ENCODE peak calls at places on chromosomes 7 and 10, in nine cellular contexts. U is stimulated activated CD4-positive, alpha-beta T cell treated with anti-CD3 and anti-CD28 coated beads, Interleukin-15, amount 100 ng/mL, for 1 hour; A is non-pigmented ciliary epithelial cell; C is activated CD8-positive, alpha-beta memory T cell treated with anti-CD3 and anti-CD28 coated beads, Interleukin-2, amount 10 ng/mL, durations not matched to agents 7 days and 5 days; I is GDM1; K is activated T-cell treated with anti-CD3 and anti-CD28 coated beads for 48 hours; N is dorsolateral prefrontal cortex; Y is head of caudate nucleus; O is naive thymus-derived CD8-positive, alpha-beta T cell. T is an unnamed sample.
A peak's percentile ranks its signal among the peaks of the same experiment; 100 is the strongest.

GRCh38 chr7:96400518-96400917 is 78.6 kb upstream of the SLC25A13 start:
- DNase-seq in A (no peak), O (no peak), U (no peak), I (no peak), N (no peak), K (no peak), Y (no peak), C (no peak), T (no peak)

GRCh38 chr10:110667620-110668343 is 23.6 kb downstream of the RBM20 start:
- DNase-seq in Y (no peak), O (no peak), U (no peak), K (no peak), C (no peak), N (no peak), A (no peak), I (no peak), T (no peak)

GRCh38 chr7:129368389-129368986 is 65.7 kb upstream of the STRIP2 start:
- DNase-seq in N (no peak), K (peak; percentile 15), C (peak; percentile 59), O (no peak), I (no peak), Y (no peak), A (no peak), U (no peak), T (no peak)

GRCh38 chr7:43876266-43876665 is 6.9 kb upstream of the MRPS24 start:
- DNase-seq in O (no peak), N (no peak), C (no peak), Y (no peak), A (no peak), K (no peak), I (no peak), U (no peak), T (no peak)

GRCh38 chr10:103855852-103856496 is 598 bp upstream of the SH3PXD2A start:
- DNase-seq in N (no peak), I (no peak), A (no peak), U (no peak), K (no peak), C (no peak), Y (no peak), O (no peak), T (no peak)

GRCh38 chr10:5968681-5969453 is 8.5 kb downstream of the IL15RA start:
- DNase-seq in K (no peak), C (peak; percentile 14), U (no peak), Y (peak; percentile 38), O (no peak), I (no peak), N (no peak), A (no peak), T (no peak)

GRCh38 chr7:93249749-93250148 is 17.6 kb downstream of the VPS50 start:
- DNase-seq in A (peak; percentile 17), O (no peak), I (no peak), C (no peak), K (no peak), U (no peak), Y (no peak), N (no peak), T (no peak)

GRCh38 chr10:71081229-71081560 is 131.2 kb upstream of the UNC5B start:
- DNase-seq in O (no peak), C (peak; percentile 11), I (no peak), N (no peak), A (no peak), U (no peak), Y (no peak), K (no peak), T (no peak)

GRCh38 chr7:142441074-142441403 is 183.2 kb upstream of the PRSS58 start:
- DNase-seq in O (no peak), Y (no peak), C (no peak), A (no peak), U (no peak), I (peak; percentile 66), K (no peak), N (no peak), T (no peak)

GRCh38 chr10:91091780-91092179 is 128.7 kb upstream of the PCGF5 start:
- DNase-seq in U (no peak), I (no peak), C (no peak), O (no peak), N (no peak), K (no peak), A (no peak), Y (no peak), T (no peak)

GRCh38 chr10:119001717-119002500 is 27.6 kb upstream of the NANOS1 start:
- DNase-seq in A (no peak), C (no peak), N (no peak), O (no peak), U (no peak), I (no peak), Y (no peak), K (no peak), T (no peak)

GRCh38 chr7:137331378-137331777 is 12.2 kb downstream of the PTN start:
- DNase-seq in U (no peak), O (no peak), K (no peak), A (no peak), I (no peak), Y (no peak), N (no peak), C (no peak), T (no peak)

GRCh38 chr10:101894266-101894665 is 50.7 kb upstream of the KCNIP2 start:
- DNase-seq in O (no peak), A (no peak), I (no peak), K (no peak), C (no peak), U (no peak), Y (no peak), N (no peak), T (no peak)

GRCh38 chr7:69598487-69599148 is 343 bp downstream of the AUTS2 start:
- DNase-seq in N (no peak), A (no peak), Y (peak; percentile 55), C (no peak), U (no peak), I (no peak), K (no peak), O (peak; percentile 38), T (no peak)

GRCh38 chr10:23280420-23281043 is 64.1 kb downstream of the C10orf67 start:
- DNase-seq in U (no peak), O (no peak), C (no peak), Y (no peak), I (no peak), N (no peak), K (no peak), A (no peak), T (no peak)

GRCh38 chr10:132461683-132462231 is 64.8 kb downstream of the PWWP2B start:
- DNase-seq in Y (no peak), K (no peak), O (no peak), I (no peak), C (no peak), U (no peak), A (no peak), N (no peak), T (no peak)

GRCh38 chr10:6297951-6298381 is 95.2 kb downstream of the PFKFB3 start:
- DNase-seq in U (no peak), A (no peak), I (no peak), N (no peak), K (no peak), Y (no peak), C (no peak), O (no peak), T (no peak)

GRCh38 chr10:117972168-117972822 is 74.4 kb downstream of the RAB11FIP2 start:
- DNase-seq in A (no peak), C (no peak), I (no peak), U (no peak), N (no peak), Y (no peak), O (no peak), K (no peak), T (no peak)

GRCh38 chr7:143352506-143353130 is 9.9 kb downstream of the FAM131B start:
- DNase-seq in A (no peak), O (no peak), U (no peak), K (no peak), Y (no peak), I (no peak), C (no peak), N (no peak), T (no peak)

GRCh38 chr7:140416560-140416959 is 12.7 kb downstream of the RAB19 start:
- DNase-seq in K (no peak), C (no peak), N (no peak), A (no peak), U (no peak), O (no peak), Y (no peak), I (no peak), T (no peak)

GRCh38 chr10:71253981-71254818 is 41.8 kb downstream of the UNC5B start:
- DNase-seq in U (no peak), N (no peak), I (no peak), O (no peak), K (no peak), Y (no peak), A (no peak), C (no peak), T (no peak)

GRCh38 chr10:71633935-71634334 is 85.6 kb downstream of the C10orf105 start:
- DNase-seq in O (no peak), I (no peak), Y (no peak), U (no peak), C (no peak), N (no peak), K (no peak), A (no peak), T (no peak)

GRCh38 chr7:25025218-25025671 is 45.3 kb upstream of the OSBPL3 start:
- DNase-seq in I (no peak), O (no peak), N (no peak), C (no peak), K (no peak), Y (no peak), U (no peak), A (peak; percentile 94), T (no peak)

GRCh38 chr7:42854521-42855118 is 57.2 kb downstream of the C7orf25 start:
- DNase-seq in Y (no peak), A (no peak), C (no peak), N (no peak), I (no peak), K (no peak), U (no peak), O (no peak), T (no peak)

GRCh38 chr7:4951903-4952636 is 6.9 kb downstream of the MMD2 start:
- DNase-seq in U (no peak), C (no peak), I (no peak), A (no peak), K (no peak), O (no peak), Y (no peak), N (no peak), T (no peak)

GRCh38 chr7:92614586-92615237 is 24.5 kb upstream of the FAM133B start:
- DNase-seq in O (no peak), A (no peak), C (no peak), Y (peak; percentile 69), I (no peak), N (peak; percentile 82), U (no peak), K (no peak), T (no peak)

GRCh38 chr7:138549082-138549481 is 89.0 kb downstream of the TRIM24 start:
- DNase-seq in Y (no peak), I (no peak), O (no peak), K (no peak), C (no peak), A (no peak), U (no peak), N (no peak), T (no peak)

GRCh38 chr7:131016230-131016629 is 282.2 kb upstream of the KLF14 start:
- DNase-seq in K (no peak), Y (no peak), N (no peak), C (peak; percentile 22), U (no peak), O (no peak), A (no peak), I (no peak), T (no peak)

GRCh38 chr10:58868736-58869435 is 307.6 kb upstream of the PHYHIPL start:
- DNase-seq in K (no peak), N (no peak), Y (no peak), I (no peak), U (no peak), A (no peak), O (no peak), C (no peak), T (no peak)

GRCh38 chr10:116796910-116797513 is 52.3 kb upstream of the ENO4 start:
- DNase-seq in U (no peak), N (peak; percentile 77), Y (peak; percentile 91), O (peak; percentile 69), A (no peak), K (peak; percentile 59), I (peak; percentile 12), C (peak; percentile 74), T (peak; percentile 50)